ENCODE peak calls at places on chromosomes 12 and 14, in ten cellular contexts. One of them, this sample, is unnamed.

GRCh38 chr14:75422169-75422568 is 5.7 kb upstream of the JDP2 start:
- DNase-seq in psoas muscle: no peak
- DNase-seq in iPS DF 6.9: no peak
- DNase-seq in neural progenitor cell: no peak
- DNase-seq in heart left ventricle: no peak
- DNase-seq in cardiac muscle cell: no peak
- DNase-seq in naive thymus-derived CD4-positive, alpha-beta T cell: no peak
- DNase-seq in H1: no peak
- DNase-seq in brain microvascular endothelial cell: peak; percentile 42
- DNase-seq in adrenal gland: no peak
- DNase-seq in this sample: no peak

GRCh38 chr12:467591-467990 is 7.9 kb downstream of the B4GALNT3 start:
- DNase-seq in H1: no peak
- DNase-seq in heart left ventricle: no peak
- DNase-seq in iPS DF 6.9: no peak
- DNase-seq in cardiac muscle cell: no peak
- DNase-seq in psoas muscle: no peak
- DNase-seq in naive thymus-derived CD4-positive, alpha-beta T cell: no peak
- DNase-seq in neural progenitor cell: no peak
- DNase-seq in adrenal gland: no peak
- DNase-seq in brain microvascular endothelial cell: no peak
- DNase-seq in this sample: no peak

GRCh38 chr14:30655124-30655523 is 33.0 kb downstream of the SCFD1 start:
- DNase-seq in brain microvascular endothelial cell: peak; percentile 1
- DNase-seq in cardiac muscle cell: no peak
- DNase-seq in psoas muscle: no peak
- DNase-seq in H1: no peak
- DNase-seq in adrenal gland: no peak
- DNase-seq in neural progenitor cell: no peak
- DNase-seq in iPS DF 6.9: no peak
- DNase-seq in naive thymus-derived CD4-positive, alpha-beta T cell: no peak
- DNase-seq in heart left ventricle: no peak
- DNase-seq in this sample: no peak

GRCh38 chr12:59808317-59808910 is 212.6 kb downstream of the SLC16A7 start:
- DNase-seq in H1: no peak
- DNase-seq in iPS DF 6.9: peak; percentile 7
- DNase-seq in cardiac muscle cell: peak; percentile 62
- DNase-seq in heart left ventricle: no peak
- DNase-seq in psoas muscle: no peak
- DNase-seq in adrenal gland: peak; percentile 23
- DNase-seq in naive thymus-derived CD4-positive, alpha-beta T cell: peak; percentile 16
- DNase-seq in neural progenitor cell: peak; percentile 53
- DNase-seq in brain microvascular endothelial cell: no peak
- DNase-seq in this sample: no peak

GRCh38 chr12:91663331-91663998 is 480.8 kb upstream of the DCN start:
- DNase-seq in adrenal gland: no peak
- DNase-seq in psoas muscle: no peak
- DNase-seq in naive thymus-derived CD4-positive, alpha-beta T cell: no peak
- DNase-seq in heart left ventricle: no peak
- DNase-seq in H1: no peak
- DNase-seq in cardiac muscle cell: no peak
- DNase-seq in iPS DF 6.9: no peak
- DNase-seq in brain microvascular endothelial cell: no peak
- DNase-seq in neural progenitor cell: no peak
- DNase-seq in this sample: no peak

GRCh38 chr14:70709726-70710382 is 68.1 kb downstream of the TTC9 start:
- DNase-seq in brain microvascular endothelial cell: no peak
- DNase-seq in naive thymus-derived CD4-positive, alpha-beta T cell: no peak
- DNase-seq in neural progenitor cell: no peak
- DNase-seq in cardiac muscle cell: no peak
- DNase-seq in psoas muscle: no peak
- DNase-seq in adrenal gland: no peak
- DNase-seq in H1: no peak
- DNase-seq in iPS DF 6.9: no peak
- DNase-seq in heart left ventricle: no peak
- DNase-seq in this sample: no peak

GRCh38 chr14:90853116-90853515 is 36.9 kb upstream of the TTC7B start:
- DNase-seq in H1: no peak
- DNase-seq in cardiac muscle cell: no peak
- DNase-seq in naive thymus-derived CD4-positive, alpha-beta T cell: no peak
- DNase-seq in adrenal gland: no peak
- DNase-seq in psoas muscle: no peak
- DNase-seq in neural progenitor cell: no peak
- DNase-seq in heart left ventricle: no peak
- DNase-seq in brain microvascular endothelial cell: no peak
- DNase-seq in iPS DF 6.9: no peak
- DNase-seq in this sample: no peak

GRCh38 chr12:913919-914718 is 35.4 kb downstream of the RAD52 start:
- DNase-seq in heart left ventricle: no peak
- DNase-seq in iPS DF 6.9: no peak
- DNase-seq in psoas muscle: no peak
- DNase-seq in naive thymus-derived CD4-positive, alpha-beta T cell: no peak
- DNase-seq in cardiac muscle cell: peak; percentile 18
- DNase-seq in adrenal gland: no peak
- DNase-seq in neural progenitor cell: no peak
- DNase-seq in brain microvascular endothelial cell: peak; percentile 62
- DNase-seq in H1: no peak
- DNase-seq in this sample: no peak

GRCh38 chr14:38405851-38406630 is 150.1 kb upstream of the CLEC14A start:
- DNase-seq in cardiac muscle cell: peak; percentile 61
- DNase-seq in naive thymus-derived CD4-positive, alpha-beta T cell: no peak
- DNase-seq in iPS DF 6.9: peak; percentile 18
- DNase-seq in heart left ventricle: no peak
- DNase-seq in psoas muscle: no peak
- DNase-seq in H1: no peak
- DNase-seq in neural progenitor cell: peak; percentile 60
- DNase-seq in brain microvascular endothelial cell: peak; percentile 1
- DNase-seq in adrenal gland: no peak
- DNase-seq in this sample: no peak

GRCh38 chr14:90592655-90593054 is 195.8 kb downstream of the CALM1 start:
- DNase-seq in heart left ventricle: no peak
- DNase-seq in neural progenitor cell: no peak
- DNase-seq in psoas muscle: no peak
- DNase-seq in H1: no peak
- DNase-seq in naive thymus-derived CD4-positive, alpha-beta T cell: no peak
- DNase-seq in adrenal gland: no peak
- DNase-seq in iPS DF 6.9: no peak
- DNase-seq in cardiac muscle cell: no peak
- DNase-seq in brain microvascular endothelial cell: no peak
- DNase-seq in this sample: no peak

GRCh38 chr12:105453306-105453705 is 122.8 kb downstream of the C12orf75 start:
- DNase-seq in cardiac muscle cell: no peak
- DNase-seq in iPS DF 6.9: no peak
- DNase-seq in brain microvascular endothelial cell: no peak
- DNase-seq in H1: no peak
- DNase-seq in naive thymus-derived CD4-positive, alpha-beta T cell: no peak
- DNase-seq in heart left ventricle: no peak
- DNase-seq in psoas muscle: no peak
- DNase-seq in adrenal gland: no peak
- DNase-seq in neural progenitor cell: no peak
- DNase-seq in this sample: no peak

GRCh38 chr12:87491089-87491488 is 538.1 kb downstream of the C12orf50 start:
- DNase-seq in cardiac muscle cell: no peak
- DNase-seq in heart left ventricle: no peak
- DNase-seq in H1: no peak
- DNase-seq in brain microvascular endothelial cell: no peak
- DNase-seq in psoas muscle: no peak
- DNase-seq in adrenal gland: no peak
- DNase-seq in neural progenitor cell: no peak
- DNase-seq in iPS DF 6.9: no peak
- DNase-seq in naive thymus-derived CD4-positive, alpha-beta T cell: no peak
- DNase-seq in this sample: no peak

DNA sequence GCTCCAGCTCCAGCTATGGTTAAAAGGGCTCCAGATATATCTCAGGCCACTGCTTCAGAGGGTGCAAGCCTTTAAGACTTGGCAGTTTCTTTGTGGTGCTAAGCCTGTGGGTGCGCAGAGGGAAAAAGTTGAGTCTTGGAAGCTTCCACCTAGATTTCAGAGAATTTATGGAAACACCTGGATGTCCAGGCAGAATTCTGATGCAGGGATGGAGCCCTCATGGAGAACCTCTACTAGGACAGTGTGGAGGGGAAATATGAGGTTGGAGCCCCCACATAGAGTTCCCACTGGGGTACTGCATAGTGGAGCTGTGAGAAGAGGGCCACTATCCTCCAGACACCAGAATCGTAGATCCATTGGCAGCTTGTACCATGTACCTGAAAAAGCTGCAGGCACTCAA is 69.9 kb downstream of the SDR9C7 start:
- DNase-seq in heart left ventricle: no peak
- DNase-seq in naive thymus-derived CD4-positive, alpha-beta T cell: no peak
- DNase-seq in H1: no peak
- DNase-seq in adrenal gland: no peak
- DNase-seq in cardiac muscle cell: no peak
- DNase-seq in psoas muscle: no peak
- DNase-seq in iPS DF 6.9: no peak
- DNase-seq in neural progenitor cell: no peak
- DNase-seq in brain microvascular endothelial cell: no peak
- DNase-seq in this sample: no peak
- H3K4me3 ChIP-seq in heart left ventricle: no peak overlapping the region
- H3K4me3 ChIP-seq in naive thymus-derived CD4-positive, alpha-beta T cell: no peak overlapping the region
- H3K4me3 ChIP-seq in H1: no peak overlapping the region
- H3K4me3 ChIP-seq in adrenal gland: no peak overlapping the region
- H3K4me3 ChIP-seq in cardiac muscle cell: no peak overlapping the region
- H3K4me3 ChIP-seq in psoas muscle: no peak overlapping the region
- H3K4me3 ChIP-seq in iPS DF 6.9: no peak overlapping the region
- H3K4me3 ChIP-seq in neural progenitor cell: no peak overlapping the region
- H3K4me3 ChIP-seq in brain microvascular endothelial cell: no peak overlapping the region
- H3K4me3 ChIP-seq in this sample: no peak overlapping the region

DNA sequence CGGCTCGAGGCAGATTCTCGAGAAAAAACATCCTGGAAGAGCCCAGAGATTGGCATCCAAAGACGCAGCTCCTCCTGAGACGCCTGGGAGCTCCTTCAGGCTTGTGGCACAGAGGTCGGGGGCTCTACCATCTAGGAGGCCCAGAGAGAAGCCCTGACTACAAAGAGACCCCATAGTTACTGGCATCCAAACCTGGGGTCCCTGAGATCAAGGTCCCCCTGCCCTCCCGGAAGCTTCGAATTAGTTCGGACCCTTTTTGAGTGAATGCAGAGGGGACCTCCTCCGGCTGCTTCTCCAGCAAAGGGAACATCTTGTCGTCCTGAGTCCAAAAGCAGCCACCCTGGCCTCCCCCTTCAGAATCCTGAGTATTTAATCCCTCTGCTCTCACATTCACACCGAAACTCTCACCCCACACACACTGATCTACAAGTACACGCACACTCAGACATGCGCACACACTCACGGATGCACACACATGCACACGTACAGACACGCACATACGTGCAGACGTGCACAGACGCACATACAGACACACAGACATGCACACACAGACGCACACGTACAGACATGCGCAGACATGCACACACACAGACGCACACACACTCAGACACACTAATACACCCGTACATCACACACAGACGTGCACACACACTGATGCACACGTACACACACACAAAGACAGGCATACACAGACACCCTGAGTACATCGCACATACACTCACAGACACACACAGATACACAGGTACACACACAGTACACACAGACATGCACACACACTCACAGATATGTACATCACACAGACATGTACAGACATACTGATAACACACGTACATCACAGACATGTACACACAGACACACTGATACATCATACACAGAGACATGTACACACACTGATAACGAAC is 5.9 kb downstream of the ZNF605 start:
- DNase-seq in neural progenitor cell: no peak
- DNase-seq in naive thymus-derived CD4-positive, alpha-beta T cell: no peak
- DNase-seq in H1: no peak
- DNase-seq in cardiac muscle cell: no peak
- DNase-seq in brain microvascular endothelial cell: no peak
- DNase-seq in psoas muscle: no peak
- DNase-seq in heart left ventricle: no peak
- DNase-seq in adrenal gland: no peak
- DNase-seq in iPS DF 6.9: no peak
- DNase-seq in this sample: no peak
- H3K27me3 ChIP-seq in neural progenitor cell: no peaks in the 10 kb centered on the region
- H3K27me3 ChIP-seq in naive thymus-derived CD4-positive, alpha-beta T cell: no peaks in the 10 kb centered on the region
- H3K27me3 ChIP-seq in H1: no peaks in the 10 kb centered on the region
- H3K27me3 ChIP-seq in cardiac muscle cell: no peaks in the 10 kb centered on the region
- H3K27me3 ChIP-seq in brain microvascular endothelial cell: no peaks in the 10 kb centered on the region
- H3K27me3 ChIP-seq in psoas muscle: no peaks in the 10 kb centered on the region
- H3K27me3 ChIP-seq in heart left ventricle: no peaks in the 10 kb centered on the region
- H3K27me3 ChIP-seq in adrenal gland: no peaks in the 10 kb centered on the region
- H3K27me3 ChIP-seq in iPS DF 6.9: no peaks in the 10 kb centered on the region
- H3K27me3 ChIP-seq in this sample: no peaks in the 10 kb centered on the region

GRCh38 chr12:116136340-116136739 is 141.2 kb downstream of the MED13L start:
- DNase-seq in heart left ventricle: no peak
- DNase-seq in adrenal gland: no peak
- DNase-seq in neural progenitor cell: no peak
- DNase-seq in cardiac muscle cell: peak; percentile 69
- DNase-seq in H1: no peak
- DNase-seq in naive thymus-derived CD4-positive, alpha-beta T cell: no peak
- DNase-seq in psoas muscle: no peak
- DNase-seq in iPS DF 6.9: no peak
- DNase-seq in brain microvascular endothelial cell: no peak
- DNase-seq in this sample: no peak

GRCh38 chr12:116140559-116140958 is 136.9 kb downstream of the MED13L start:
- DNase-seq in H1: no peak
- DNase-seq in iPS DF 6.9: no peak
- DNase-seq in cardiac muscle cell: no peak
- DNase-seq in neural progenitor cell: no peak
- DNase-seq in adrenal gland: no peak
- DNase-seq in psoas muscle: no peak
- DNase-seq in brain microvascular endothelial cell: no peak
- DNase-seq in heart left ventricle: no peak
- DNase-seq in naive thymus-derived CD4-positive, alpha-beta T cell: no peak
- DNase-seq in this sample: no peak

GRCh38 chr12:116138781-116139180 is 138.7 kb downstream of the MED13L start:
- DNase-seq in psoas muscle: no peak
- DNase-seq in cardiac muscle cell: no peak
- DNase-seq in neural progenitor cell: no peak
- DNase-seq in naive thymus-derived CD4-positive, alpha-beta T cell: no peak
- DNase-seq in heart left ventricle: no peak
- DNase-seq in H1: no peak
- DNase-seq in iPS DF 6.9: no peak
- DNase-seq in brain microvascular endothelial cell: no peak
- DNase-seq in adrenal gland: no peak
- DNase-seq in this sample: no peak

GRCh38 chr12:116137318-116137717 is 140.2 kb downstream of the MED13L start:
- DNase-seq in brain microvascular endothelial cell: no peak
- DNase-seq in psoas muscle: no peak
- DNase-seq in naive thymus-derived CD4-positive, alpha-beta T cell: no peak
- DNase-seq in adrenal gland: no peak
- DNase-seq in heart left ventricle: no peak
- DNase-seq in neural progenitor cell: no peak
- DNase-seq in cardiac muscle cell: no peak
- DNase-seq in iPS DF 6.9: no peak
- DNase-seq in H1: no peak
- DNase-seq in this sample: no peak

GRCh38 chr12:116138380-116138779 is 139.1 kb downstream of the MED13L start:
- DNase-seq in adrenal gland: no peak
- DNase-seq in psoas muscle: no peak
- DNase-seq in heart left ventricle: no peak
- DNase-seq in H1: no peak
- DNase-seq in neural progenitor cell: peak; percentile 58
- DNase-seq in naive thymus-derived CD4-positive, alpha-beta T cell: no peak
- DNase-seq in iPS DF 6.9: no peak
- DNase-seq in brain microvascular endothelial cell: no peak
- DNase-seq in cardiac muscle cell: peak; percentile 44
- DNase-seq in this sample: no peak
- H3K27ac ChIP-seq in adrenal gland: no peak overlapping the region
- H3K27ac ChIP-seq in psoas muscle: no peak overlapping the region
- H3K27ac ChIP-seq in heart left ventricle: no peak overlapping the region
- H3K27ac ChIP-seq in H1: no peak overlapping the region
- H3K27ac ChIP-seq in neural progenitor cell: no peak overlapping the region
- H3K27ac ChIP-seq in naive thymus-derived CD4-positive, alpha-beta T cell: no peak overlapping the region
- H3K27ac ChIP-seq in iPS DF 6.9: no peak overlapping the region
- H3K27ac ChIP-seq in brain microvascular endothelial cell: no peak overlapping the region
- H3K27ac ChIP-seq in cardiac muscle cell: no peak overlapping the region
- H3K27ac ChIP-seq in this sample: no peak overlapping the region

GRCh38 chr14:69616408-69616773 is 5.0 kb downstream of the SUSD6 start:
- DNase-seq in adrenal gland: no peak
- DNase-seq in heart left ventricle: no peak
- DNase-seq in psoas muscle: no peak
- DNase-seq in brain microvascular endothelial cell: no peak
- DNase-seq in cardiac muscle cell: no peak
- DNase-seq in neural progenitor cell: no peak
- DNase-seq in naive thymus-derived CD4-positive, alpha-beta T cell: no peak
- DNase-seq in iPS DF 6.9: no peak
- DNase-seq in H1: no peak
- DNase-seq in this sample: no peak
- H3K4me3 ChIP-seq in adrenal gland: no peak overlapping the region
- H3K4me3 ChIP-seq in heart left ventricle: peak overlapping the region; percentile 31
- H3K4me3 ChIP-seq in psoas muscle: peak overlapping the region; percentile 41
- H3K4me3 ChIP-seq in brain microvascular endothelial cell: no peak overlapping the region
- H3K4me3 ChIP-seq in cardiac muscle cell: no peak overlapping the region
- H3K4me3 ChIP-seq in neural progenitor cell: no peak overlapping the region
- H3K4me3 ChIP-seq in naive thymus-derived CD4-positive, alpha-beta T cell: peak overlapping the region; percentile 41
- H3K4me3 ChIP-seq in iPS DF 6.9: no peak overlapping the region
- H3K4me3 ChIP-seq in H1: no peak overlapping the region
- H3K4me3 ChIP-seq in this sample: no peak overlapping the region